ENCODE peak calls at places on chromosome 13, in four cellular contexts. B, J, Z and Q are unnamed samples.
A peak's percentile ranks its signal among the peaks of the same experiment; 100 is the strongest.

GRCh38 chr13:36837354-36838092 is 18.5 kb downstream of the RFXAP start:
- DNase-seq in B (no peak), J (no peak), Z (no peak), Q (no peak)

GRCh38 chr13:102347490-102347889 is 54.4 kb downstream of the FGF14 start:
- DNase-seq in B (no peak), J (no peak), Z (no peak), Q (no peak)

GRCh38 chr13:73608157-73608516 is 526.1 kb downstream of the KLF12 start:
- DNase-seq in B (no peak), J (no peak), Z (no peak), Q (no peak)

GRCh38 chr13:80101040-80101439 is 239.9 kb downstream of the SPRY2 start:
- DNase-seq in B (no peak), J (no peak), Z (no peak), Q (no peak)

GRCh38 chr13:30108913-30109237 is 198.5 kb downstream of the KATNAL1 start:
- DNase-seq in B (no peak), J (no peak), Z (no peak), Q (no peak)

GRCh38 chr13:114035583-114036501 is 62.0 kb upstream of the C13orf46 start:
- DNase-seq in B (no peak), J (no peak), Z (no peak), Q (peak; percentile 40)

GRCh38 chr13:45847554-45848224 is 3.9 kb downstream of the SIAH3 start:
- DNase-seq in B (no peak), J (peak; percentile 19), Z (no peak), Q (no peak)

GRCh38 chr13:19927117-19927734 is 31.3 kb upstream of the ZMYM2 start:
- DNase-seq in B (no peak), J (no peak), Z (peak; percentile 29), Q (peak; percentile 32)

GRCh38 chr13:65236841-65237418 is 1993.2 kb downstream of the PCDH9 start:
- DNase-seq in B (no peak), J (no peak), Z (no peak), Q (no peak)

GRCh38 chr13:80082396-80083096 is 258.4 kb downstream of the SPRY2 start:
- DNase-seq in B (no peak), J (no peak), Z (peak; percentile 12), Q (peak; percentile 76)

GRCh38 chr13:92074658-92075057 is 676.2 kb downstream of the GPC5 start:
- DNase-seq in B (no peak), J (no peak), Z (no peak), Q (no peak)

GRCh38 chr13:101880581-101880980 is 428.1 kb downstream of the ITGBL1 start:
- DNase-seq in B (no peak), J (no peak), Z (no peak), Q (no peak)

GRCh38 chr13:46982856-46983582 is 86.2 kb upstream of the HTR2A start:
- DNase-seq in B (no peak), J (no peak), Z (no peak), Q (no peak)

GRCh38 chr13:33639158-33639557 is 178.8 kb upstream of the RFC3 start:
- DNase-seq in B (no peak), J (no peak), Z (peak; percentile 81), Q (peak; percentile 100)

GRCh38 chr13:31807090-31807541 is 67.8 kb downstream of the RXFP2 start:
- DNase-seq in B (no peak), J (no peak), Z (peak; percentile 35), Q (peak; percentile 64)

GRCh38 chr13:86810385-86810784 is 860.8 kb upstream of the SLITRK5 start:
- DNase-seq in B (no peak), J (no peak), Z (no peak), Q (no peak)